ENCODE peak calls at places on chromosome 5, in six cellular contexts. H is transverse colon, Y is GM23338, M is spleen, J is upper lobe of left lung, C is H1. O is an unnamed sample. For H3K4me1, the result is how much of the 10 kb centered on the place peaks cover.

GRCh38 chr5:175096469-175097185 is 347.4 kb downstream of the DRD1 start:
- DNase-seq in Y (no peak), J (no peak), C (no peak), M (no peak), H (no peak), O (no peak)

GRCh38 chr5:177070536-177071191 is 16.1 kb upstream of the FGFR4 start:
- DNase-seq in Y (no peak), J (no peak), M (no peak), H (no peak), C (no peak), O (no peak)

GRCh38 chr5:122050959-122051358 is 27.1 kb downstream of the LOX start:
- DNase-seq in H (no peak), Y (no peak), J (no peak), C (no peak), M (no peak), O (no peak)

GRCh38 chr5:6703791-6704190 is 9.4 kb upstream of the TENT4A start:
- DNase-seq in C (no peak), Y (no peak), H (no peak), M (no peak), J (no peak), O (no peak)

GRCh38 chr5:18789216-18789615 is 1155.0 kb downstream of the TAF11L14 start:
- DNase-seq in C (no peak), M (no peak), J (no peak), Y (no peak), H (no peak), O (no peak)

GRCh38 chr5:149651686-149652085 is 70.4 kb downstream of the ARHGEF37 start:
- DNase-seq in Y (peak), M (no peak), J (no peak), C (no peak), H (no peak), O (no peak)

GRCh38 chr5:171485668-171486067 is 66.2 kb downstream of the FGF18 start:
- DNase-seq in Y (peak), M (no peak), C (no peak), H (no peak), J (no peak), O (no peak)

GRCh38 chr5:60668715-60669304 is 31.2 kb downstream of the DEPDC1B start:
- DNase-seq in M (no peak), Y (peak), H (no peak), J (no peak), C (no peak), O (no peak)

GRCh38 chr5:35194636-35195471 is 35.4 kb downstream of the PRLR start:
- DNase-seq in Y (no peak), M (no peak), C (no peak), H (peak), J (no peak), O (no peak)

GRCh38 chr5:75469017-75469416 is 42.4 kb downstream of the CERT1 start:
- DNase-seq in H (no peak), M (no peak), Y (no peak), J (no peak), C (no peak), O (no peak)

DNA sequence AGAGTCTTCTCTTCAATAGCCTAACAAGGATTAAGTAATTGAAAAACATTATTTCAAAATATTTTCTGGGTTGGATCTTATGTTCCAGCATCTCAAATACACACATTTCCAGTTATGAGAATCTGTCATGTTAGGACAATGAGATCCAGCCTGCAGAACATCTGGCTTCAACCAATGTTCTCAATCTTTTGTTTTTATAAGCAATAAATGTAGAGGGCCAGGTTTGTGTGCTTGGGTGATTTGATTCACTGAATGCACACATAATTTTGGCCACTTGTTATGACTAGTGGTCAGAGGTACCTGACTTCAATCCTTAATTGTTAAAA is 610.5 kb downstream of the EBF1 start:
- DNase-seq in Y (no peak), J (no peak), H (no peak), M (no peak), C (no peak), O (no peak)
- TF ChIP-seq POLR2AphosphoS5 in Y (no peak), J (no peak), H (no peak), M (no peak), C (no peak), O (no peak)

DNA sequence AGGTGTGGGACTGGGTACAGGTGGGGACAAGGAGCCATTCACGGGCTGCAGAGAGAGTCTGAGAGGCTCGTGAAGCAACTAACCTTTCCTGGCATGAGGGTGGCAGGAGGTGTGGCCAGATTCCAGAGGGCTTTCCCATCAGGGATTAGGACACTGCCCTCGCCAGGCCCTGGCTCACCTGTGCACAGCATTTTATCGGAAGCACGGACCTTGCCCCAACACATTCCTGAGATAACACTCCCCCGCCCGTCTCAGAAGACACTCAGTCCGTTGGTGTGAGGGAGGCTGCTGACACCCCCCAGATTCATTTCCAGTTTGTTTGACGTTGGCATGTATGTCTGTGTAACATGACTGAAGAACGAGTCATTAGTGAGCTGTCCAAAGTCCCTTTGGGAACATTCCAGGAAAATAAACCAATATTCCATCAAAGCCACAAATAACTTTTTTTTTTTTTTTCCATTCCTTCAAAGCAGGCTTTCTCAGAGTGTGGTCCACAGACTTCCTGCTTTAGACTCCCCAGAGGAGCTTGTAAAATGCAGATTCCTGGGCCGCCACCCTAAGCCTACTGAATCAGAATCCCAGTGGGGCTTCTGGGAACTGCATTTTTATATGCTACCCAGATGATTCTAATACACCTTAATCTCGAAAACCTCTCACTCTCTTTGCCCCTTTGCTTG is 23.4 kb downstream of the WWC1 start:
- DNase-seq in C (no peak), J (no peak), Y (peak), H (peak), M (peak), O (peak)
- H3K4me1 ChIP-seq in C (under half), J (under half), Y (under half), H (under half), M (under half), O (under half)

DNA sequence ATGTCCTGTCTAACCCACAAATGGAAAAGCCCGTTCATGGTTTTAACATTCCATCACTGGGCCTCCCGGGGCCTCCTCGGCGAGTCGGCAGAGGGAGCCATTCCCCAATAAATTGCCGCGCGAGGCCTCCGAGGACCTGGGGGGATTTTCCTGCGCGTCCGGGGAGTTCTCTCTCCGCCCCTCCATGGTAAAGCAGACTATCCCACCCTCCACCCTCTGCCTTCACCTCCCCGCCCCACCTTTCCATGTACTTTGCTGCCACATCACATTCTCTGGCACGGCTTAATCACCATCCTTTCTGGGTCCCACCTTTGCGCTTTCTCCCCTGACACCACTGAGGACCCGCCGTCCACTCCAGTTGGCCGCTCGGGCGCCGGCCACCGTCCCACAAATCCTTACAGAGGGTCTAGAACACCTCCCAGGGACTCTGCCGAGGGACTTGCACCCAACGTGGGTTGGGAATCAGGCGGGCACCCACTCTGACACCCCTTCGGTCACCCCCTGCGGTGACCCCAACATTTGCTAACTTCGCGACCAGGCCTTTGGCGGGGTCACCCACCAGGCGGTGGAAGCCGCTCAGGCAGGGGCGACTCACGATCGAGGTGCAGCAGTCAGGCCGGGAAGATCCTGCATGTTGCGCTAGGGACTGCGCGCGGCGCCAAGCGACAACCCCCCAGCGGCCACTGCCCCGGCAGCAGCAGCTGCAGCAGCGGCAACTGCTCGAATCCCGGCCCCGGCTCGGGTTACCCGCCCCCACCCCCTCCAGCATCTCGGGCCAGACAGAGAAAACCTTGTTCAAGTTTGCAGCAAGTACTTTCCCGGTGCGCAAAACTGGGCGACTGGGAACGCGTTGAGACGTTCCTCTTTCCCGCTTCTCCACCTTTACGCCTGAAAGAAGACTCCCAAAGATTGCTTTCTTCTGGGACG is at the start of gene MEGF10:
- DNase-seq in M (no peak), H (peak), C (no peak), Y (peak), J (peak), O (no peak)
- H3K4me3 ChIP-seq in M (no peak), H (no peak), C (peak), Y (peak), J (peak), O (peak)

DNA sequence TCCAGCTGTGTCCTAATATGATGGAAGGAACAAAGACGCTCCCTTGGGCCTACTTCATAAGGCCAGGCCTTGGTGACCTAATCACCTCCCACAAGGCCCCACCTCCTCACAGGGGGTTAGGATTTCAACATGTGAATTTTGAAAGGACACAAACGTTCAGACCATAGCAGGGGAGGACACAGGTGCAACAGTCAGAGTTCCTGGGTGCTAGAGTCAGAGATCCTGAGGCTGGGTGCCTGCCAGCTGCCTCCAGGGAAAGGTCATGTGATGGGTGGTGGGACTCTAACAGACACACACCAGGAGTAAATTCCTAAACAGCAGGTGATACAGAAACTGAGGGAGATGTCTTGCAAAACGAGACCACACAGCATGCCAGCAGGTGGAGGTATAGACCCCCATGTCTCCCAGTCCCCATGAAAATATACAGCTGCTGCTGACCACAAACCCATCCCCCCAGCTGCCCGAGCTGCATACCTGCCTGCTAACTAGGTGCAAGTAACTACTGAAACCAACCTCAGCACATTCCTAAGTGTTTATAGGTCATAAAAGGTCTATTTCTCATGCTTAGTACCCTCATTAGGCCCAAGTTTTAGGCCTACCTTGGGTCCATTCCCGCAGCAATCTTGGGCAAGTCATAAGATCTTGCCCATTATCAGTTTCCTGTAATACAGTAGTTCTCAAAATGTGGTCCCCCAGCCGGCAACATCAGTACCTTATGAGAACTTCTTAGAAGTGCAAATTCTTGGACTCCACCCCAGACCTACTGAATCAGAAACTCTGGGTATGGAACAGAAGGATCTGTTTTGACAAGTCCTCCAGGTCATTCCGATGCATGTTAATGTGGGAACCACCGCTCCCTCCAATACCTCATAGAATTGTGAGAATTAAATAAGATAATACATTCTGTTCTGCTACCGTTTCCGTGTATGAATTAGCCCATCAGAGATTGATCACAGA is 245.3 kb downstream of the ENC1 start:
- DNase-seq in Y (peak), C (peak), H (no peak), J (no peak), M (no peak), O (no peak)
- TF ChIP-seq POLR2AphosphoS5 in Y (peak), C (peak), H (no peak), J (no peak), M (no peak), O (no peak)

GRCh38 chr5:14237313-14238086 is 94.4 kb downstream of the TRIO start:
- DNase-seq in H (no peak), M (no peak), J (no peak), Y (no peak), C (no peak), O (no peak)

GRCh38 chr5:14240366-14240765 is 97.2 kb downstream of the TRIO start:
- DNase-seq in J (no peak), H (no peak), C (no peak), M (no peak), Y (no peak), O (no peak)

GRCh38 chr5:14239404-14239803 is 96.3 kb downstream of the TRIO start:
- DNase-seq in M (no peak), H (no peak), Y (no peak), J (no peak), C (no peak), O (no peak)

GRCh38 chr5:14238272-14238671 is 95.1 kb downstream of the TRIO start:
- DNase-seq in H (no peak), C (no peak), Y (no peak), M (no peak), J (no peak), O (no peak)

DNA sequence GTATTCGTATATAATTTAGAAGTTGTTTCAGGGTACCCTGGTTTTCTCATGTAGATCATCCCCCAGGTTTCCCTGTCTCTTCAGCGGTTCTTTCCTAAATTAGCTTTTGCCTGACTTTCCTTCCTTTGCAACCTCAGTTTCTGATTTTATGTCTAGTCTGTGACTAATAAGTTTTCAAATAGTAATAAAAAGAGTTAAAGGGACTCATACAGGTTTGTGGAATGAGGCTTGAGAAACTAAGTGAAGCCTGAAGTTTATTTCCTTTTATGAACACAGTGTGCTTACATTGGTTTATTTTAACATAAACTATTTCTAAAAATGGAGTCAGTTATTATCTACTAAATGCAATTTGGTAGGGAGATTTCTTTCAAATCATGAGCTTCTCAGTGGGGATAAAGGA is 96.8 kb downstream of the TRIO start:
- DNase-seq in H (no peak), C (no peak), M (no peak), J (no peak), Y (no peak), O (no peak)
- H3K4me1 ChIP-seq in H (under half), C (under half), M (under half), J (under half), Y (half or more), O (under half)

GRCh38 chr5:139475865-139476651 is 5.3 kb downstream of the SMIM33 start:
- DNase-seq in H (no peak), C (no peak), Y (no peak), J (no peak), M (no peak), O (no peak)

GRCh38 chr5:139481580-139482049 is 943 bp downstream of the STING1 start:
- DNase-seq in J (no peak), H (peak), Y (peak), M (peak), C (no peak), O (no peak)

GRCh38 chr5:139486201-139486600 is 3.6 kb upstream of the STING1 start:
- DNase-seq in Y (peak), C (no peak), M (no peak), J (peak), H (no peak), O (no peak)

GRCh38 chr5:139482050-139482889 is at the start of gene STING1:
- DNase-seq in H (peak), J (peak), C (no peak), Y (no peak), M (peak), O (peak)

GRCh38 chr5:139481122-139481533 is 1.4 kb downstream of the STING1 start:
- DNase-seq in M (peak), H (no peak), J (peak), Y (no peak), C (no peak), O (no peak)
- H3K4me3 ChIP-seq in M (peak), H (no peak), J (peak), Y (no peak), C (no peak), O (peak)

O was measured in stomach.